ENCODE peak calls at places on chromosomes 16 and 17, in five cellular contexts. V is A549, F is mesendoderm, P is lung, D is tibial nerve. N is an unnamed sample.
A peak's percentile ranks its signal among the peaks of the same experiment; 100 is the strongest.

GRCh38 chr17:50640701-50641338 is 6.1 kb downstream of the ABCC3 start:
- DNase-seq in V (no peak), D (no peak), F (peak; percentile 76), P (no peak), N (peak; percentile 26)

GRCh38 chr17:7515912-7516610 is 31.9 kb downstream of the POLR2A start:
- DNase-seq in P (no peak), F (no peak), D (no peak), V (no peak), N (no peak)

GRCh38 chr17:73838815-73839214 is 194.6 kb upstream of the SDK2 start:
- DNase-seq in D (no peak), V (no peak), P (no peak), F (no peak), N (no peak)

GRCh38 chr16:67641779-67642708 is 2.9 kb upstream of the CARMIL2 start:
- DNase-seq in D (no peak), F (no peak), P (peak; percentile 74), V (no peak), N (peak; percentile 90)

GRCh38 chr16:19396555-19397011 is 21.1 kb upstream of the TMC5 start:
- DNase-seq in D (no peak), V (no peak), P (peak; percentile 71), F (no peak), N (no peak)

GRCh38 chr16:81738831-81739496 is 40.1 kb upstream of the PLCG2 start:
- DNase-seq in V (no peak), P (peak; percentile 70), D (no peak), F (no peak), N (peak; percentile 62)

GRCh38 chr17:56274491-56274890 is 121.2 kb downstream of the ANKFN1 start:
- DNase-seq in P (no peak), V (no peak), F (no peak), D (no peak), N (no peak)

GRCh38 chr17:31531336-31532160 is 140.1 kb downstream of the RAB11FIP4 start:
- DNase-seq in F (no peak), P (no peak), V (no peak), D (no peak), N (no peak)

GRCh38 chr17:32494621-32495346 is 8.0 kb downstream of the CDK5R1 start:
- DNase-seq in F (no peak), D (no peak), V (no peak), P (no peak), N (no peak)

GRCh38 chr17:83196973-83197880 is 117.8 kb downstream of the METRNL start:
- DNase-seq in D (peak; percentile 22), P (no peak), V (no peak), F (no peak), N (peak; percentile 25)

GRCh38 chr17:83194189-83194565 is 114.8 kb downstream of the METRNL start:
- DNase-seq in F (no peak), V (no peak), P (no peak), D (peak; percentile 14), N (peak; percentile 20)

GRCh38 chr17:83194761-83195329 is 115.4 kb downstream of the METRNL start:
- DNase-seq in V (no peak), P (no peak), F (no peak), D (peak; percentile 13), N (peak; percentile 14)

GRCh38 chr17:83196088-83196765 is 116.8 kb downstream of the METRNL start:
- DNase-seq in V (no peak), D (peak; percentile 50), P (no peak), F (no peak), N (peak; percentile 26)

DNA sequence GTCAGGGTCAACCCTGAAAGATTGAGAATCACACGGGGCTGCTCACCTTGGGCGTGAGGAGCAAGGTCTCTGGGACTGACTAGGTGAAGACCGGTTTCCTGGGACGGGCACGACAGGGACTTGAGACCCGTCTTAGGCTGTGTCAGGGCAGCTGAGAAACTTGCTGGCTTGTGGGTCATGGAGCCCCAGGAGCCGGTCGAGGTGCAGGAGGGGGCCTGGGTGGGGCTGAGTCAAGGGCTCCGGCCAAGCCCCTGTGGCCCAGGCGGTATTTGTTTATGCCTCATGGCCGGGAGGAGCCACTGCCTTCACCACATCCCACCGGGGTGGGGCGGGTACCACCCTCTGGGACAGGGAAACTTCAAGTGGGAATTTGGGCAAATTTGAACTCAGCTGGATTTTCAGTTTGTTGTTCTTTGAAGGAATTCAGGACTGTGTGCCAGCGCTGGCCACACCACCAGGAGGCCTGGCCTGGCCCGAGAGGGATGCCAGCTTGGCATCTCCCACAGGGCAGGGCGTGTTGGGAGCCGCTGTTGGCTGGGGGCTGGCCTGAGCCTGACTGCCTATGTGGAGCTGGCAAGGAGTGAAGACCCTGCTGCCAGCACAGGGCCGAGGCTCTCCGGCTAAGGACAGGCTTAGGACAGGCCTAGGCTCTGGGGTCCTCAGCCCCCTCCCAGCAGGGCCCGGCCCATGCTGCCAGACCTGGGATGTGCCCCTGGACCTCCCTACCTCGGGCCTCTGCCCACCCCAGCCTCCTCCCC is 116.1 kb downstream of the METRNL start:
- DNase-seq in P (no peak), F (no peak), V (no peak), D (peak; percentile 58), N (peak; percentile 52)
- H3K4me3 ChIP-seq in P (no peak overlapping the region), F (no peak overlapping the region), V (no peak overlapping the region), D (no peak overlapping the region), N (no peak overlapping the region)

GRCh38 chr17:41462705-41463104 is 4.5 kb downstream of the KRT32 start:
- DNase-seq in V (no peak), D (no peak), P (no peak), F (no peak), N (no peak)
- H3K27ac ChIP-seq in V (no peak overlapping the region), D (no peak overlapping the region), P (no peak overlapping the region), F (no peak overlapping the region), N (no peak overlapping the region)

GRCh38 chr16:68752602-68753001 is 15.5 kb downstream of the CDH1 start:
- DNase-seq in V (no peak), F (peak; percentile 33), P (no peak), D (no peak), N (no peak)

GRCh38 chr16:68760671-68761275 is 23.7 kb downstream of the CDH1 start:
- DNase-seq in P (no peak), D (no peak), V (peak; percentile 48), F (no peak), N (no peak)

GRCh38 chr16:68754117-68754792 is 17.2 kb downstream of the CDH1 start:
- DNase-seq in P (no peak), F (no peak), V (no peak), D (no peak), N (no peak)

GRCh38 chr16:68759062-68759461 is 22.0 kb downstream of the CDH1 start:
- DNase-seq in P (no peak), V (no peak), D (no peak), F (no peak), N (no peak)

DNA sequence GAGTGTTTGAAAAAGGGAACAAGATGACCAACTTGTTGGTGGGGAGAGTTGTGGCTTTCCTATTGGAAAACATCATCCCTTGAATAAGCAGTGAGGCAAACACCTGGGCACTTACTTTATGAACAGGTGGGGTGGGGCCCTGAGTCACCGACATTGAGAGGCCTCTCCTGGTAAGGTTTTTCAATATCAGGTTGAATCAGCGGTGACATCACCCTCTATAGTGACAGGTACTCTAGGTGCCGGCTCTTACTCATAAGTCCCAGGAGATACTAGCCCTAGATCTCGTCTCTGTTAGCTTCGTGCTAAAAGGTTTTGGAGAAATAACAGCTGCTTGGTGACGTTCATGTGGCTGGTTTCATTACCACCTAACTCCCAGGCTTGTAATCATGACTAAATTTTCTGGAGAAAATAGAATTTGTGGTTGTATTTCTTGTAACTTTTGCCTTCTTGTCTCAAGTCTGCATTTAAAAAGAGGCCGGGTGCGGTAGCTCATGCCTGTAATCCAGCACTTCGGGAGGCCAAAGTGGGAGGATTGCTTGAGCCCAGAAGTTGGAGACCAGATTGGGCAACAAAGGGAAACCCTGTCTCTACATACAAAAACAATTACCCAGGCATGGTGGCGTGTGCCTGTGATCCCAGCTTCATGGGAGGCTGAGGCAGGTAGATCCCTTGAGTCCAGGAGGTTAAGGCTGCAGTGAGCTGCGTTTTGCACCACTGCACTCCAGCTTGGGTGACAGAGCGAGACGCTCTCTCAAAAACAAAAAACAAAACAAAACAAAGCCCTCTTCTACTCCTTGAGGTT is 19.4 kb downstream of the CDH1 start:
- DNase-seq in V (no peak), P (peak; percentile 87), D (no peak), F (peak; percentile 79), N (no peak)
- H3K4me3 ChIP-seq in V (no peak overlapping the region), P (no peak overlapping the region), D (no peak overlapping the region), F (no peak overlapping the region), N (no peak overlapping the region)

GRCh38 chr16:54503436-54503835 is 216.8 kb upstream of the IRX3 start:
- DNase-seq in D (no peak), V (no peak), P (no peak), F (no peak), N (no peak)
- H3K27ac ChIP-seq in D (no peak overlapping the region), V (no peak overlapping the region), P (no peak overlapping the region), F (no peak overlapping the region), N (peak overlapping the region; percentile 69)

GRCh38 chr16:75116081-75116910 is at the start of gene LDHD:
- DNase-seq in F (peak; percentile 61), V (peak; percentile 86), D (peak; percentile 73), P (peak; percentile 86), N (peak; percentile 93)

GRCh38 chr16:75121949-75122568 is 5.5 kb upstream of the LDHD start:
- DNase-seq in P (no peak), F (no peak), D (no peak), V (no peak), N (no peak)

GRCh38 chr16:75116911-75117245 is 298 bp upstream of the LDHD start:
- DNase-seq in F (no peak), D (no peak), P (no peak), V (no peak), N (no peak)

GRCh38 chr16:75120253-75120652 is 3.7 kb upstream of the LDHD start:
- DNase-seq in V (no peak), D (no peak), P (no peak), F (no peak), N (no peak)

GRCh38 chr16:75118943-75119539 is 2.5 kb upstream of the LDHD start:
- DNase-seq in F (no peak), P (no peak), V (no peak), D (no peak), N (no peak)
- H3K4me3 ChIP-seq in F (no peak overlapping the region), P (no peak overlapping the region), V (no peak overlapping the region), D (no peak overlapping the region), N (no peak overlapping the region)

DNA sequence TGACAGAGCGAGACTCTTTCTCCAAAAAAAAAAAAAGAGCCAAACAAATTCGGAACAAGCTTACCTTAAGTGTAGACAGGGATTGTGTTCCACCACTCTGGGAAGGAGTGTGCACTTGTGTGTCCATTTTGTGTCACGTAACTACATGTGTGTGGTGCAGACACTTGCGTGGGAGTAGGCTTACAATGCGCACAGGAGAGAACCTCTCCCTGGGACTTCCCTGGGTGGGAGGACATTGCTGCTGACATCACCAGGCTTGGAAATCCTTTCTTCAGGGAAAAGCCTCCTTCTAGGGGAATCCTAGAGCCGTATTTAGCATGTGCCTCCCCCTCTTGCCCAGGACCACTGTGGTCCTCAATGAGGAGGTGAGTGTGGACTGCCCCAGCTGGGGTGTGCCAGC is 8.0 kb upstream of the HAS3 start:
- DNase-seq in F (no peak), V (no peak), P (no peak), D (no peak), N (no peak)
- H3K27ac ChIP-seq in F (no peak overlapping the region), V (peak overlapping the region; percentile 47), P (no peak overlapping the region), D (no peak overlapping the region), N (no peak overlapping the region)